ENCODE peak calls at places on chromosomes 6 and 20, in seven cellular contexts. G, K, R, F, E, M and N are unnamed samples.

GRCh38 chr6:98672681-98673475 is 161.5 kb upstream of the POU3F2 start:
- DNase-seq in F (no peak), E (no peak), G (no peak), R (no peak), K (no peak), M (no peak), N (no peak)

GRCh38 chr20:6765469-6766058 is 1.9 kb upstream of the BMP2 start:
- DNase-seq in F (peak), G (peak), E (peak), R (no peak), M (peak), K (no peak), N (peak)

GRCh38 chr6:42564496-42564890 is 664 bp downstream of the UBR2 start:
- DNase-seq in K (no peak), E (no peak), G (no peak), R (no peak), F (peak), M (no peak), N (no peak)

GRCh38 chr6:169950558-169950957 is 199.1 kb downstream of the ERMARD start:
- DNase-seq in G (peak), K (no peak), E (no peak), F (no peak), R (no peak), M (no peak), N (no peak)

GRCh38 chr20:41321003-41321402 is 3.5 kb upstream of the ZHX3 start:
- DNase-seq in G (no peak), E (no peak), M (no peak), R (no peak), F (no peak), K (no peak), N (no peak)

GRCh38 chr20:3358676-3359340 is 48.7 kb downstream of the DNAAF9 start:
- DNase-seq in K (no peak), F (no peak), M (no peak), R (no peak), E (no peak), G (no peak), N (no peak)

GRCh38 chr6:129141499-129141898 is 258.6 kb downstream of the LAMA2 start:
- DNase-seq in E (no peak), G (peak), K (no peak), R (no peak), M (no peak), F (no peak), N (no peak)

GRCh38 chr20:59137532-59137931 is 26.1 kb upstream of the ZNF831 start:
- DNase-seq in E (no peak), G (no peak), R (no peak), F (no peak), K (no peak), M (no peak), N (no peak)

GRCh38 chr6:32081168-32081624 is 27.9 kb downstream of the TNXB start:
- DNase-seq in M (no peak), K (peak), F (no peak), R (no peak), G (peak), E (no peak), N (no peak)

GRCh38 chr6:118876814-118877213 is 17.1 kb upstream of the ASF1A start:
- DNase-seq in M (no peak), G (peak), F (no peak), K (no peak), E (no peak), R (no peak), N (no peak)

GRCh38 chr20:64236137-64237088 is 19.1 kb upstream of the PCMTD2 start:
- DNase-seq in K (no peak), G (no peak), R (no peak), E (no peak), F (no peak), M (no peak), N (no peak)

GRCh38 chr20:39326050-39326449 is 363.9 kb downstream of the DHX35 start:
- DNase-seq in R (no peak), M (no peak), F (no peak), E (no peak), G (no peak), K (no peak), N (no peak)